ENCODE peak calls at places on chromosomes 5 and 9, in ten cellular contexts. Y is AG10803, R is cardiac fibroblast, M is brain microvascular endothelial cell, P is lower leg skin, B is H7, L is tibial nerve, U is neural progenitor cell, G is colonic mucosa, D is kidney. I is an unnamed sample.

GRCh38 chr5:160463775-160464465 is 42.3 kb downstream of the PTTG1 start:
- DNase-seq in Y (peak), R (peak), M (peak), P (no peak), B (no peak), L (no peak), U (no peak), G (no peak), D (no peak), I (no peak)

GRCh38 chr9:120710110-120710981 is 3.9 kb downstream of the MEGF9 start:
- DNase-seq in Y (peak), R (peak), M (no peak), P (no peak), B (peak), L (no peak), U (peak), G (no peak), D (no peak), I (no peak)

GRCh38 chr5:95859327-95860060 is 37.0 kb upstream of the GLRX start:
- DNase-seq in Y (no peak), R (peak), M (peak), P (peak), B (no peak), L (no peak), U (no peak), G (no peak), D (no peak), I (no peak)

GRCh38 chr9:9231946-9232345 is 1380.9 kb downstream of the PTPRD start:
- DNase-seq in Y (no peak), R (no peak), M (no peak), P (no peak), B (no peak), L (no peak), U (no peak), G (no peak), D (no peak), I (no peak)

GRCh38 chr9:33719581-33720374 is 75.6 kb upstream of the PRSS3 start:
- DNase-seq in Y (no peak), R (no peak), M (no peak), P (no peak), B (peak), L (no peak), U (peak), G (no peak), D (no peak), I (no peak)

GRCh38 chr5:135553688-135554462 is 18.1 kb upstream of the NEUROG1 start:
- DNase-seq in Y (peak), R (peak), M (peak), P (no peak), B (peak), L (no peak), U (peak), G (peak), D (no peak), I (peak)

GRCh38 chr5:10653751-10654400 is 90.0 kb downstream of the ANKRD33B start:
- DNase-seq in Y (no peak), R (no peak), M (no peak), P (peak), B (peak), L (no peak), U (no peak), G (no peak), D (no peak), I (no peak)

GRCh38 chr5:31614147-31615030 is 24.5 kb upstream of the PDZD2 start:
- DNase-seq in Y (no peak), R (peak), M (no peak), P (no peak), B (peak), L (no peak), U (no peak), G (no peak), D (no peak), I (no peak)

GRCh38 chr5:80865547-80865946 is 94.6 kb upstream of the RASGRF2 start:
- DNase-seq in Y (peak), R (peak), M (no peak), P (no peak), B (no peak), L (peak), U (no peak), G (no peak), D (no peak), I (no peak)

GRCh38 chr5:82793808-82794419 is 283.3 kb downstream of the TMEM167A start:
- DNase-seq in Y (peak), R (peak), M (peak), P (no peak), B (peak), L (peak), U (peak), G (peak), D (no peak), I (peak)

GRCh38 chr9:123550797-123551196 is 194.8 kb downstream of the CRB2 start:
- DNase-seq in Y (no peak), R (no peak), M (no peak), P (no peak), B (peak), L (no peak), U (peak), G (no peak), D (no peak), I (no peak)

GRCh38 chr5:16931334-16932110 is 4.6 kb downstream of the MYO10 start:
- DNase-seq in Y (no peak), R (peak), M (no peak), P (no peak), B (no peak), L (no peak), U (no peak), G (peak), D (peak), I (peak)

GRCh38 chr5:134435525-134435924 is 23.8 kb upstream of the CDKN2AIPNL start:
- DNase-seq in Y (peak), R (no peak), M (peak), P (no peak), B (no peak), L (no peak), U (no peak), G (no peak), D (no peak), I (no peak)

GRCh38 chr5:163976691-163977090 is 471.3 kb downstream of the MAT2B start:
- DNase-seq in Y (no peak), R (no peak), M (no peak), P (no peak), B (no peak), L (no peak), U (no peak), G (no peak), D (no peak), I (no peak)

GRCh38 chr9:97990259-97990658 is 7.1 kb downstream of the ANP32B start:
- DNase-seq in Y (peak), R (peak), M (peak), P (no peak), B (peak), L (no peak), U (no peak), G (no peak), D (no peak), I (no peak)

GRCh38 chr9:69223605-69224004 is 49.5 kb downstream of the TJP2 start:
- DNase-seq in Y (peak), R (peak), M (peak), P (no peak), B (peak), L (no peak), U (peak), G (no peak), D (no peak), I (no peak)

GRCh38 chr5:127871448-127872153 is 168.4 kb downstream of the CCDC192 start:
- DNase-seq in Y (peak), R (peak), M (peak), P (no peak), B (no peak), L (no peak), U (no peak), G (no peak), D (no peak), I (no peak)

GRCh38 chr9:87076825-87077224 is 129.5 kb upstream of the GAS1 start:
- DNase-seq in Y (peak), R (peak), M (no peak), P (no peak), B (no peak), L (no peak), U (no peak), G (no peak), D (no peak), I (no peak)

GRCh38 chr5:170105643-170106611 is at the start of gene FOXI1:
- DNase-seq in Y (no peak), R (no peak), M (no peak), P (peak), B (peak), L (no peak), U (peak), G (no peak), D (no peak), I (no peak)

GRCh38 chr5:115599502-115599901 is 2.8 kb downstream of the TICAM2 start:
- DNase-seq in Y (peak), R (peak), M (peak), P (no peak), B (no peak), L (no peak), U (no peak), G (no peak), D (no peak), I (no peak)

GRCh38 chr5:115601709-115602584 is at the start of gene TICAM2:
- DNase-seq in Y (peak), R (peak), M (peak), P (peak), B (peak), L (peak), U (peak), G (peak), D (peak), I (peak)

GRCh38 chr5:115602585-115603125 is 376 bp upstream of the TICAM2 start:
- DNase-seq in Y (no peak), R (no peak), M (no peak), P (no peak), B (peak), L (no peak), U (peak), G (no peak), D (no peak), I (no peak)

GRCh38 chr5:115599924-115600323 is 2.4 kb downstream of the TICAM2 start:
- DNase-seq in Y (no peak), R (peak), M (no peak), P (no peak), B (no peak), L (no peak), U (no peak), G (no peak), D (no peak), I (no peak)

GRCh38 chr5:115600771-115601170 is 1.5 kb downstream of the TICAM2 start:
- DNase-seq in Y (no peak), R (no peak), M (no peak), P (no peak), B (no peak), L (no peak), U (no peak), G (no peak), D (no peak), I (no peak)
- H3K4me3 ChIP-seq in Y (peak), R (no peak), M (peak), P (no peak), B (no peak), L (no peak), U (no peak), G (no peak), D (no peak), I (no peak)

GRCh38 chr5:113693205-113693553 is 179.7 kb downstream of the YTHDC2 start:
- DNase-seq in Y (no peak), R (no peak), M (no peak), P (no peak), B (peak), L (no peak), U (peak), G (no peak), D (no peak), I (no peak)
- H3K4me3 ChIP-seq in Y (no peak), R (no peak), M (no peak), P (no peak), B (no peak), L (no peak), U (peak), G (no peak), D (no peak), I (no peak)

DNA sequence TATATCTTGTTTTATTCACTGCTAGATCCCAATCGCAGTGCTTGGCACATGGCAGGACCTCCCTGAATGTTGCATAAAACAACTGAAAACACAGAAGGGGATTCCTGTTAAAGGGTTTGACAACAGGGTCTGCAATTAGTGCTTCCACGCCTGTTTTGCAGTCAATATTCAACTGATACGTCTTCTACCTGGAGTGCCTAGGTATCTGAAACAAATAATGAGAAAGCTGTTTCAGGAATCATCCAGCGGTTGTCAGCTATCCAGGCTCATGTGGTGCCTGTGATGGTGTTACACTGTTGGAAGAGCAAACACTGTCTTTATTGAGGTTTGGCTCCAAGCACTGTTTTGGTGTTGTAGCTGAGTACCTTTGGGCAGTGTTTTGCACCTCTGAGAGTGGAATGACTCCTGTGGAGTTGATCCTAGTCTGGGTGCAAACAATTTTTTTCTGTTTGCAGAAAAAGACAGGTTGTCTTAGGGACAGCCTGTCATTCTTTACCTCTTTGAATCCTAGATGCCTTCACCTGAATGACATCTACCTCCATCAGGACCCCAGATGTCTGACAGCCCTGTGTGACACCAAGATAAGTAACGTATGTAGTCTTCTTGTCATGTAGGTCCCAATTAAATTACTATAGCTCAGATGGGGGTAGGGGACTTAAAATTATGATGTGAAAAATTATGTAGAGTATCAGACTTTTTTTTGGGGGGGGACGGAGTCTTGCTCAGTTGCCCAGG is 14.8 kb upstream of the MATR3 start:
- DNase-seq in Y (no peak), R (no peak), M (no peak), P (no peak), B (no peak), L (no peak), U (no peak), G (no peak), D (no peak), I (no peak)
- H3K4me3 ChIP-seq in Y (no peak), R (no peak), M (no peak), P (no peak), B (no peak), L (no peak), U (no peak), G (no peak), D (no peak), I (no peak)

GRCh38 chr9:76703270-76703669 is 61.0 kb upstream of the PCA3 start:
- DNase-seq in Y (no peak), R (no peak), M (no peak), P (no peak), B (no peak), L (no peak), U (no peak), G (no peak), D (no peak), I (no peak)
- H3K4me3 ChIP-seq in Y (no peak), R (no peak), M (no peak), P (no peak), B (no peak), L (no peak), U (no peak), G (no peak), D (no peak), I (no peak)

GRCh38 chr9:1083325-1083913 is 33.3 kb downstream of the DMRT2 start:
- DNase-seq in Y (peak), R (no peak), M (no peak), P (peak), B (peak), L (peak), U (no peak), G (peak), D (peak), I (peak)
- H3K4me3 ChIP-seq in Y (peak), R (no peak), M (no peak), P (no peak), B (no peak), L (no peak), U (no peak), G (no peak), D (no peak), I (no peak)

DNA sequence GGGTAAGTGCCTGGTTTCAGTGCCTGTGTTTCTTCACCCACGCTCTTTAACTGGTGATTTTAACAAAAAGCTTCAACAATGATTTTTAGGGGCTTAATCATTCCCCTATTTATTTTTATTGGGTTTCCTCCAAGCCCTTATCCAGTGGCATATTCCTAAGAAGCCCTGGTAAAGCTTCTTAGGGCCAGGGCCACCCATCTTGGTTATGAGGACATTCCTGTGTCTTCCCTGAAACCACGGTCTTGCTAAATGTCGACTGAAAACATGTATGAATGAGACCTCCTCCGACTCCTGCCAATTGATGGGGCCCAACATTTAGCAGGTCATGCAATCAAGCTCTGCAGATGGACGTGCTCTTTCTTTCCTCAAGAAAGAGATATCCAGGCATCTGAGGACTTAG is 13.7 kb upstream of the CARTPT start:
- DNase-seq in Y (no peak), R (no peak), M (no peak), P (no peak), B (no peak), L (no peak), U (no peak), G (no peak), D (no peak), I (no peak)
- H3K4me3 ChIP-seq in Y (no peak), R (no peak), M (no peak), P (no peak), B (no peak), L (no peak), U (no peak), G (no peak), D (no peak), I (no peak)

DNA sequence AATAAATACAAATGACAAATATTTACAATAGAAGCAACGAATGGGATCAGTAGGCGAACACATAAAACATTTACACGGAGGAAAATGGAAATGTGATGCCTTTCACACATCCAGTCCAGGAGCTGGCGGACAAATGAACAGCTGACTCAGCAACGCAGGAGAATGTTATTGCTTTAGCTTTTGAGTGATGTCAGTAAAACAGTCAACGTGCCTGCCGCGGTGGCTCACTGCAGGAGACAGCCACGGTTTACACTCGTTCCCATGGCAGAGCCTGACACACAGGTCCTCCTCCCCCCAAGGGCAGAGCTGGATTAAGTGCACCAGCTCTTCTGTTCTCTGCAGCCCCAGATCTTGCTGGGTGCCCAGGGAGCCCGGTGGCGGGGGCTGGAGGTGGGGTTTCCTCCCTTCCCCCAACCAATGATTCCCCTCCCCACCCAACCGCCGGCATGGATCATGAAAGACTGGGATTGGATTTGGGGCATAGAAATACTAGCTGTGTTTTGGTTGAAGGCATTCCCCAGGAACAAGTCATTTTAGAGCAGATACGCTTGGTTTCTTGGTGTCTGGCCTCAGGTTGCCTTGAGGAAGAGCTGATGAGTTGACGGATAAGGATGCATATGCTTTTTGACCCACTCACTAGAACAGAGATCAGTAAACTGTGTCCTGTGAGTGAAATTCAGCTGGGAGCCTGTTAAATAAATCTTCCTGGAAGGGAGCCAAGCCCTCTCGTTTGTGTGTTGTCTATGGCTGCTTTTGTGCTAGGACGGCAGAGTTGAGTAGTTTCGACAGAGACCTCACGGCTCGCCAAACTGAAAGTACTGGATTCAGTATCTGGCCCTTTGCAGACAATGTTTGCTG is 12.5 kb downstream of the STC2 start:
- DNase-seq in Y (peak), R (peak), M (peak), P (peak), B (peak), L (peak), U (peak), G (no peak), D (no peak), I (no peak)
- H3K4me3 ChIP-seq in Y (no peak), R (no peak), M (peak), P (no peak), B (no peak), L (no peak), U (no peak), G (no peak), D (peak), I (no peak)

DNA sequence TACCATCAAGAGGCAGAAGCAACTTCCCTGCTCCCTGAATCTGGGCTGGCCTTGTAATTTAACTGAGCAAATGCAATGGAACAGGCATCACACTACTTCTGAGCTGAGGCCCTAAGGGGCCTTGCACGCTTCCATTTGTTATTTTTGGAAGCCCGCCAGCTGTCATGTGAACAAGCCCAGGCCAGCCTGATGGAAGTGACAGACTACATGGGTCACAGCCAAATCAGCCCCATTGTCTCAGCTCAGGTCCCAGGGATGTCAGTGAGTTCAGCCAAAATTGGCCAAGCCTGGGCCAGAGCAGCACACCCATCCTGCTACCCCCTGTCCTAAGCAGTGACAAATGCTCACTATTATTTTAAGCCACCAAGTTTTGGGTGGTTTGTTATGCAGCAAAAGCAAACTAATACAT is 72.8 kb downstream of the PRRT1B start:
- DNase-seq in Y (no peak), R (peak), M (no peak), P (no peak), B (no peak), L (peak), U (no peak), G (no peak), D (no peak), I (no peak)
- H3K4me3 ChIP-seq in Y (no peak), R (no peak), M (no peak), P (no peak), B (no peak), L (no peak), U (no peak), G (no peak), D (no peak), I (no peak)